ENCODE peak calls at places on chromosomes 3 and 15, in nine cellular contexts. U, I, P, H, V, F, Y, D and R are unnamed samples. For H3K4me1, the result is how much of the 10 kb centered on the place peaks cover.

GRCh38 chr3:9826815-9827574 is 16.8 kb downstream of the RPUSD3 start:
- DNase-seq in I (no peak), D (peak), P (peak), Y (no peak), H (peak), U (no peak), V (peak), F (no peak), R (no peak)

GRCh38 chr3:14602804-14603644 is 48.5 kb upstream of the CCDC174 start:
- DNase-seq in D (peak), V (no peak), H (no peak), Y (no peak), F (no peak), I (no peak), U (no peak), P (peak), R (no peak)

GRCh38 chr3:25820372-25820771 is 30.5 kb downstream of the OXSM start:
- DNase-seq in P (no peak), I (no peak), U (no peak), Y (no peak), H (no peak), F (peak), D (peak), V (no peak), R (no peak)

GRCh38 chr3:69543080-69543429 is 157.2 kb upstream of the FRMD4B start:
- DNase-seq in V (no peak), D (no peak), P (no peak), I (no peak), F (no peak), H (no peak), Y (no peak), U (no peak), R (no peak)

GRCh38 chr15:51634591-51635198 is 12.1 kb upstream of the DMXL2 start:
- DNase-seq in P (no peak), U (no peak), H (no peak), V (no peak), Y (no peak), D (no peak), F (no peak), I (no peak), R (no peak)

GRCh38 chr15:83510001-83510400 is 62.9 kb downstream of the SH3GL3 start:
- DNase-seq in F (no peak), D (no peak), I (no peak), V (no peak), H (no peak), P (no peak), Y (no peak), U (no peak), R (no peak)

GRCh38 chr3:172272699-172273098 is 175.6 kb downstream of the GHSR start:
- DNase-seq in V (no peak), F (peak), Y (no peak), I (no peak), D (no peak), H (no peak), U (no peak), P (no peak), R (no peak)

GRCh38 chr15:64324513-64324912 is 31.5 kb downstream of the CSNK1G1 start:
- DNase-seq in I (no peak), F (peak), U (no peak), D (no peak), V (no peak), P (no peak), Y (no peak), H (no peak), R (no peak)

GRCh38 chr3:132543016-132543739 is 53.9 kb upstream of the ACKR4 start:
- DNase-seq in D (no peak), I (no peak), V (no peak), Y (no peak), P (peak), U (no peak), F (peak), H (no peak), R (no peak)

GRCh38 chr3:87798567-87798947 is 260.2 kb downstream of the CGGBP1 start:
- DNase-seq in P (no peak), V (no peak), U (no peak), Y (no peak), H (no peak), I (no peak), F (no peak), D (no peak), R (no peak)

GRCh38 chr15:66170042-66170441 is 83.5 kb downstream of the MEGF11 start:
- DNase-seq in U (no peak), I (no peak), Y (no peak), H (no peak), D (no peak), V (peak), F (no peak), P (no peak), R (peak)

GRCh38 chr15:88803920-88804247 is 648 bp downstream of the ACAN start:
- DNase-seq in F (no peak), D (peak), H (no peak), Y (no peak), U (no peak), V (no peak), P (no peak), I (no peak), R (no peak)

GRCh38 chr15:88804257-88804656 is 1.0 kb downstream of the ACAN start:
- DNase-seq in V (no peak), H (no peak), U (no peak), Y (no peak), I (no peak), P (no peak), F (no peak), D (no peak), R (no peak)

GRCh38 chr15:88802991-88803240 is 320 bp upstream of the ACAN start:
- DNase-seq in V (no peak), I (no peak), D (no peak), P (no peak), F (no peak), Y (no peak), H (no peak), U (no peak), R (no peak)

GRCh38 chr15:88803241-88803919 is at the start of gene ACAN:
- DNase-seq in D (peak), H (no peak), P (no peak), V (no peak), U (no peak), F (no peak), Y (no peak), I (no peak), R (no peak)

GRCh38 chr15:88805031-88805780 is 2.0 kb downstream of the ACAN start:
- DNase-seq in F (no peak), U (no peak), Y (no peak), V (peak), H (peak), D (no peak), P (no peak), I (no peak), R (no peak)
- H3K4me1 ChIP-seq in F (under half), U (under half), Y (under half), V (under half), H (under half), D (under half), P (under half), I (under half), R (under half)

GRCh38 chr3:105351821-105352220 is 14.9 kb upstream of the ALCAM start:
- DNase-seq in P (no peak), V (no peak), I (no peak), D (no peak), U (no peak), Y (no peak), F (peak), H (no peak), R (no peak)
- H3K4me1 ChIP-seq in P (under half), V (under half), I (under half), D (under half), U (under half), Y (under half), F (under half), H (under half), R (under half)

GRCh38 chr3:188164248-188164687 is 10.3 kb downstream of the LPP start:
- DNase-seq in D (no peak), P (peak), Y (no peak), V (no peak), I (no peak), F (no peak), U (no peak), H (peak), R (no peak)
- H3K4me1 ChIP-seq in D (under half), P (under half), Y (half or more), V (under half), I (under half), F (under half), U (under half), H (under half), R (half or more)

GRCh38 chr3:191707817-191708216 is 246.9 kb downstream of the PYDC2 start:
- DNase-seq in D (no peak), H (no peak), U (no peak), F (no peak), V (no peak), P (no peak), Y (no peak), I (no peak), R (no peak)
- H3K4me1 ChIP-seq in D (under half), H (under half), U (under half), F (under half), V (under half), P (under half), Y (under half), I (under half), R (under half)

DNA sequence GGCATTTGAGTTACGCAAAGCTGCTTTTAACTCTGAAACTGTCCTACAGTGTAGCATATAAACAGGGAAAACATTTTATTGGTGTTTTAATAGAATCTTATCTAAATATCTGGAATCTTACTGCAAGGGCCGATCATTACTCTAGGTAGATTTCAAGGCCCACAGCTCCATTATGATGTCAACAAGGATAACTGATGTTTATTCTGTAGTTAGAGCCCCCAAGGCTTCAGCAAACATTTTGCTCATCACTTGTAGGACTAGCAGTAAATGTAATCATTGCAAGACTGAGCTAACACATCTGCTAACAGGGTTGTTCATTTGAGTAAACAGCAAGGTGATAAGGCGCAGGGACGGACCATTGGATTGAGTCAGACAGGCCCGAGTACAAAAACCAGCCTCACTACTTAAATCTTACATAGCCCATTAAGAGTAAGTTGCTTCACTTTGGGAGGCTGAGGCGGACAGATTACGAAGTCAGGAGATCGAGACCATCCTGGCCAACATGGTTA is 332.5 kb upstream of the TPRG1 start:
- DNase-seq in H (no peak), F (no peak), I (no peak), U (no peak), Y (no peak), P (no peak), D (no peak), V (no peak), R (no peak)
- H3K4me1 ChIP-seq in H (under half), F (under half), I (under half), U (under half), Y (under half), P (under half), D (under half), V (under half), R (under half)

GRCh38 chr15:58737298-58737697 is 12.2 kb downstream of the ADAM10 start:
- DNase-seq in Y (no peak), D (no peak), P (no peak), H (no peak), F (no peak), U (no peak), I (no peak), V (no peak), R (no peak)
- H3K4me1 ChIP-seq in Y (under half), D (half or more), P (under half), H (half or more), F (under half), U (under half), I (under half), V (under half), R (under half)

DNA sequence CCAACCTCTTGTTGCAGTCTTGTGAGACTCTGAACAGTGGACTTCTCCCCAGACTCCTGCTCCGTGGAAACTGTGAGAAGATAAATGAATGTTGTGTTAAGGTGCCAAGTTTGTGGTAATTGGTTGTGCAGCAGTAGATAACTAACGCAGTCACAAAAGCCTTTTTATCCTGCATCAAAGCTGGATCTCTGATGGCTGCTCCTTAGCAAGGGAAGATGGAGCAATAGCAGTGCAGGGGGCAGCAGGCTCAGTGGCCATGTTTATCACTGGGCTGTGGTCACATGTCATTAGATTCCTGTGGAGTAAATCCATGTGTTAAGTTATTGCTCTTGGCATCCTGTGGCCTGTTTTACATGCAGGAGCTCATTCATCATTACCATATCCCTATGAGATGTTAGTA is 13.5 kb downstream of the CMTM7 start:
- DNase-seq in D (no peak), F (peak), Y (no peak), H (no peak), V (no peak), U (no peak), P (no peak), I (no peak), R (no peak)
- H3K4me1 ChIP-seq in D (half or more), F (under half), Y (under half), H (under half), V (under half), U (under half), P (under half), I (under half), R (under half)

GRCh38 chr3:149553781-149554451 is 79.4 kb downstream of the TM4SF4 start:
- DNase-seq in F (peak), Y (no peak), P (no peak), V (no peak), D (no peak), H (no peak), U (no peak), I (no peak), R (no peak)
- H3K4me1 ChIP-seq in F (under half), Y (under half), P (under half), V (under half), D (under half), H (under half), U (under half), I (under half), R (under half)

GRCh38 chr3:23662079-23662617 is 143.6 kb upstream of the UBE2E1 start:
- DNase-seq in I (no peak), D (no peak), H (no peak), F (no peak), P (no peak), V (no peak), U (no peak), Y (no peak), R (no peak)
- H3K4me1 ChIP-seq in I (under half), D (under half), H (under half), F (under half), P (under half), V (half or more), U (under half), Y (under half), R (under half)

GRCh38 chr3:6770376-6770648 is 90.6 kb upstream of the GRM7 start:
- DNase-seq in D (no peak), F (no peak), V (no peak), P (no peak), H (no peak), U (no peak), I (no peak), Y (no peak), R (no peak)
- H3K4me1 ChIP-seq in D (under half), F (under half), V (under half), P (under half), H (under half), U (under half), I (under half), Y (under half), R (under half)